ENCODE peak calls at places on chromosome 1, in five cellular contexts. V, L, O, P and J are unnamed samples.
A peak's percentile ranks its signal among the peaks of the same experiment; 100 is the strongest.

GRCh38 chr1:153119491-153119971 is 6.2 kb upstream of the SPRR2F start:
- DNase-seq in L (no peak), V (no peak), O (no peak), P (no peak), J (no peak)

GRCh38 chr1:23004112-23004511 is 11.5 kb downstream of the TEX46 start:
- DNase-seq in P (no peak), V (no peak), L (no peak), O (no peak), J (no peak)

GRCh38 chr1:21734526-21734925 is 48.4 kb downstream of the USP48 start:
- DNase-seq in L (peak; percentile 70), O (no peak), P (no peak), V (no peak), J (no peak)

GRCh38 chr1:147541672-147542548 is 609 bp downstream of the BCL9 start:
- DNase-seq in P (peak; percentile 68), O (no peak), V (peak; percentile 50), L (peak; percentile 13), J (peak; percentile 72)

GRCh38 chr1:41678141-41678878 is 193.8 kb upstream of the EDN2 start:
- DNase-seq in P (peak; percentile 61), L (peak; percentile 81), O (peak; percentile 69), V (no peak), J (peak; percentile 75)

GRCh38 chr1:53601867-53602266 is 137.1 kb downstream of the GLIS1 start:
- DNase-seq in L (no peak), O (no peak), V (no peak), P (peak; percentile 36), J (peak; percentile 45)

GRCh38 chr1:243268751-243269460 is 13.1 kb downstream of the SDCCAG8 start:
- DNase-seq in V (no peak), O (no peak), L (no peak), P (no peak), J (no peak)

GRCh38 chr1:99264201-99265021 is at the start of gene PLPPR4:
- DNase-seq in P (peak; percentile 73), V (peak; percentile 34), L (peak; percentile 36), O (no peak), J (peak; percentile 60)

GRCh38 chr1:97093742-97094141 is 372.2 kb downstream of the PTBP2 start:
- DNase-seq in O (no peak), P (no peak), V (no peak), L (peak; percentile 37), J (no peak)

GRCh38 chr1:60160141-60160540 is 86.6 kb upstream of the C1orf87 start:
- DNase-seq in L (no peak), V (no peak), O (no peak), P (no peak), J (no peak)

GRCh38 chr1:232868793-232869491 is 63.7 kb downstream of the MAP10 start:
- DNase-seq in O (no peak), V (peak; percentile 13), P (no peak), L (peak; percentile 91), J (peak; percentile 72)

GRCh38 chr1:212858461-212859265 is 588 bp downstream of the FLVCR1 start:
- DNase-seq in O (peak; percentile 63), L (peak; percentile 41), V (peak; percentile 31), P (peak; percentile 73), J (no peak)

GRCh38 chr1:20640183-20640597 is 6.9 kb downstream of the PINK1 start:
- DNase-seq in O (peak; percentile 82), L (peak; percentile 67), V (peak; percentile 79), P (no peak), J (no peak)

GRCh38 chr1:202807367-202807925 is 775 bp downstream of the KDM5B start:
- DNase-seq in P (peak; percentile 73), V (peak; percentile 40), L (peak; percentile 43), O (peak; percentile 83), J (peak; percentile 68)

GRCh38 chr1:178818416-178818815 is 52.5 kb downstream of the ANGPTL1 start:
- DNase-seq in O (no peak), V (no peak), P (no peak), L (peak; percentile 2), J (no peak)

GRCh38 chr1:172380441-172381244 is 39.8 kb upstream of the C1orf105 start:
- DNase-seq in L (no peak), V (no peak), O (peak; percentile 39), P (no peak), J (no peak)

GRCh38 chr1:70204139-70204538 is 1.2 kb downstream of the LRRC40 start:
- DNase-seq in V (no peak), P (no peak), O (no peak), L (no peak), J (no peak)

GRCh38 chr1:44316231-44316759 is 38.8 kb downstream of the ERI3 start:
- DNase-seq in L (no peak), V (no peak), P (no peak), O (no peak), J (no peak)

GRCh38 chr1:209705033-209705589 is 465 bp downstream of the HSD11B1 start:
- DNase-seq in V (no peak), P (no peak), L (no peak), O (no peak), J (no peak)

GRCh38 chr1:54965624-54966340 is 14.6 kb upstream of the TMEM61 start:
- DNase-seq in O (no peak), P (no peak), V (peak; percentile 54), L (peak; percentile 74), J (peak; percentile 76)

GRCh38 chr1:173392895-173393654 is 84.1 kb upstream of the PRDX6 start:
- DNase-seq in L (peak; percentile 85), O (no peak), P (no peak), V (no peak), J (no peak)